ENCODE peak calls at places on chromosomes 4 and X, in seven cellular contexts. One of them, this sample, is unnamed.

GRCh38 chr4:1410491-1411325 is 4.5 kb upstream of the NKX1-1 start:
- DNase-seq in fibroblast of the aortic adventitia: peak
- DNase-seq in lower leg skin: no peak
- DNase-seq in anterior cingulate cortex: no peak
- DNase-seq in AG08396: peak
- DNase-seq in T follicular helper cell: no peak
- DNase-seq in cardiac muscle cell: peak
- DNase-seq in this sample: peak

GRCh38 chr4:140020457-140021361 is 133.3 kb downstream of the MAML3 start:
- DNase-seq in fibroblast of the aortic adventitia: peak
- DNase-seq in lower leg skin: no peak
- DNase-seq in anterior cingulate cortex: no peak
- DNase-seq in AG08396: no peak
- DNase-seq in T follicular helper cell: no peak
- DNase-seq in cardiac muscle cell: no peak
- DNase-seq in this sample: no peak

GRCh38 chrX:109934434-109934833 is 68.5 kb upstream of the TMEM164 start:
- DNase-seq in fibroblast of the aortic adventitia: peak
- DNase-seq in lower leg skin: no peak
- DNase-seq in anterior cingulate cortex: no peak
- DNase-seq in AG08396: no peak
- DNase-seq in T follicular helper cell: no peak
- DNase-seq in cardiac muscle cell: no peak
- DNase-seq in this sample: no peak

GRCh38 chrX:13716455-13716854 is 18.0 kb downstream of the TRAPPC2 start:
- DNase-seq in fibroblast of the aortic adventitia: no peak
- DNase-seq in lower leg skin: no peak
- DNase-seq in anterior cingulate cortex: no peak
- DNase-seq in AG08396: no peak
- DNase-seq in T follicular helper cell: no peak
- DNase-seq in cardiac muscle cell: peak
- DNase-seq in this sample: no peak

GRCh38 chrX:50818986-50819385 is 5.0 kb upstream of the SHROOM4 start:
- DNase-seq in fibroblast of the aortic adventitia: no peak
- DNase-seq in lower leg skin: no peak
- DNase-seq in anterior cingulate cortex: no peak
- DNase-seq in AG08396: no peak
- DNase-seq in T follicular helper cell: no peak
- DNase-seq in cardiac muscle cell: no peak
- DNase-seq in this sample: no peak

GRCh38 chr4:89162486-89162885 is 51.2 kb downstream of the TIGD2 start:
- DNase-seq in fibroblast of the aortic adventitia: no peak
- DNase-seq in lower leg skin: no peak
- DNase-seq in anterior cingulate cortex: no peak
- DNase-seq in AG08396: no peak
- DNase-seq in T follicular helper cell: no peak
- DNase-seq in cardiac muscle cell: peak
- DNase-seq in this sample: no peak

GRCh38 chr4:71415491-71415890 is 76.7 kb downstream of the SLC4A4 start:
- DNase-seq in fibroblast of the aortic adventitia: no peak
- DNase-seq in lower leg skin: no peak
- DNase-seq in anterior cingulate cortex: no peak
- DNase-seq in AG08396: no peak
- DNase-seq in T follicular helper cell: no peak
- DNase-seq in cardiac muscle cell: no peak
- DNase-seq in this sample: no peak

GRCh38 chr4:68342139-68342538 is 7.8 kb downstream of the YTHDC1 start:
- DNase-seq in fibroblast of the aortic adventitia: peak
- DNase-seq in lower leg skin: no peak
- DNase-seq in anterior cingulate cortex: no peak
- DNase-seq in AG08396: peak
- DNase-seq in T follicular helper cell: no peak
- DNase-seq in cardiac muscle cell: no peak
- DNase-seq in this sample: no peak

GRCh38 chr4:100826067-100826466 is 308.2 kb upstream of the EMCN start:
- DNase-seq in fibroblast of the aortic adventitia: no peak
- DNase-seq in lower leg skin: no peak
- DNase-seq in anterior cingulate cortex: no peak
- DNase-seq in AG08396: no peak
- DNase-seq in T follicular helper cell: no peak
- DNase-seq in cardiac muscle cell: no peak
- DNase-seq in this sample: no peak

GRCh38 chr4:119329837-119330620 is 8.1 kb upstream of the FABP2 start:
- DNase-seq in fibroblast of the aortic adventitia: no peak
- DNase-seq in lower leg skin: no peak
- DNase-seq in anterior cingulate cortex: no peak
- DNase-seq in AG08396: no peak
- DNase-seq in T follicular helper cell: no peak
- DNase-seq in cardiac muscle cell: peak
- DNase-seq in this sample: no peak

GRCh38 chr4:41136456-41136855 is 77.9 kb downstream of the APBB2 start:
- DNase-seq in fibroblast of the aortic adventitia: no peak
- DNase-seq in lower leg skin: no peak
- DNase-seq in anterior cingulate cortex: no peak
- DNase-seq in AG08396: no peak
- DNase-seq in T follicular helper cell: no peak
- DNase-seq in cardiac muscle cell: no peak
- DNase-seq in this sample: no peak

GRCh38 chrX:1386338-1387127 is 5.4 kb downstream of the SLC25A6 start:
- DNase-seq in fibroblast of the aortic adventitia: no peak
- DNase-seq in lower leg skin: peak
- DNase-seq in anterior cingulate cortex: no peak
- DNase-seq in AG08396: peak
- DNase-seq in T follicular helper cell: no peak
- DNase-seq in cardiac muscle cell: no peak
- DNase-seq in this sample: no peak

GRCh38 chr4:143559757-143560147 is 46.2 kb downstream of the SMARCA5 start:
- DNase-seq in fibroblast of the aortic adventitia: no peak
- DNase-seq in lower leg skin: no peak
- DNase-seq in anterior cingulate cortex: no peak
- DNase-seq in AG08396: no peak
- DNase-seq in T follicular helper cell: peak
- DNase-seq in cardiac muscle cell: no peak
- DNase-seq in this sample: no peak

GRCh38 chr4:75308049-75308448 is 206.2 kb downstream of the RCHY1 start:
- DNase-seq in fibroblast of the aortic adventitia: no peak
- DNase-seq in lower leg skin: no peak
- DNase-seq in anterior cingulate cortex: no peak
- DNase-seq in AG08396: no peak
- DNase-seq in T follicular helper cell: no peak
- DNase-seq in cardiac muscle cell: no peak
- DNase-seq in this sample: no peak

GRCh38 chr4:23384741-23385140 is 505.1 kb downstream of the PPARGC1A start:
- DNase-seq in fibroblast of the aortic adventitia: no peak
- DNase-seq in lower leg skin: no peak
- DNase-seq in anterior cingulate cortex: no peak
- DNase-seq in AG08396: no peak
- DNase-seq in T follicular helper cell: no peak
- DNase-seq in cardiac muscle cell: no peak
- DNase-seq in this sample: no peak

GRCh38 chrX:15930585-15930984 is 76.0 kb upstream of the AP1S2 start:
- DNase-seq in fibroblast of the aortic adventitia: peak
- DNase-seq in lower leg skin: no peak
- DNase-seq in anterior cingulate cortex: no peak
- DNase-seq in AG08396: peak
- DNase-seq in T follicular helper cell: no peak
- DNase-seq in cardiac muscle cell: peak
- DNase-seq in this sample: no peak